ENCODE peak calls at places on chromosomes 4 and X, in nine cellular contexts. One of them, this sample, is unnamed.

GRCh38 chr4:125387770-125388169 is 73.0 kb downstream of the FAT4 start:
- DNase-seq in hepatocyte: no peak
- DNase-seq in dorsolateral prefrontal cortex: no peak
- DNase-seq in AG10803: peak; percentile 82
- DNase-seq in upper lobe of left lung: no peak
- DNase-seq in SK-N-SH: no peak
- DNase-seq in breast epithelium: no peak
- DNase-seq in spleen: no peak
- DNase-seq in ovary: no peak
- DNase-seq in this sample: no peak

GRCh38 chrX:43002526-43003203 is 224.7 kb upstream of the PPP1R2C start:
- DNase-seq in dorsolateral prefrontal cortex: no peak
- DNase-seq in SK-N-SH: no peak
- DNase-seq in hepatocyte: no peak
- DNase-seq in AG10803: no peak
- DNase-seq in upper lobe of left lung: no peak
- DNase-seq in breast epithelium: no peak
- DNase-seq in spleen: no peak
- DNase-seq in ovary: no peak
- DNase-seq in this sample: no peak

GRCh38 chr4:159374749-159375535 is 272.1 kb downstream of the RAPGEF2 start:
- DNase-seq in AG10803: peak; percentile 91
- DNase-seq in spleen: no peak
- DNase-seq in hepatocyte: no peak
- DNase-seq in breast epithelium: no peak
- DNase-seq in dorsolateral prefrontal cortex: no peak
- DNase-seq in ovary: no peak
- DNase-seq in SK-N-SH: no peak
- DNase-seq in upper lobe of left lung: no peak
- DNase-seq in this sample: no peak

GRCh38 chr4:109294006-109294405 is 8.5 kb downstream of the COL25A1 start:
- DNase-seq in SK-N-SH: peak; percentile 8
- DNase-seq in upper lobe of left lung: no peak
- DNase-seq in breast epithelium: no peak
- DNase-seq in dorsolateral prefrontal cortex: no peak
- DNase-seq in ovary: no peak
- DNase-seq in hepatocyte: peak; percentile 15
- DNase-seq in AG10803: no peak
- DNase-seq in spleen: no peak
- DNase-seq in this sample: no peak

GRCh38 chrX:119015407-119016242 is 41.2 kb downstream of the LONRF3 start:
- DNase-seq in upper lobe of left lung: peak; percentile 58
- DNase-seq in hepatocyte: peak; percentile 21
- DNase-seq in dorsolateral prefrontal cortex: no peak
- DNase-seq in AG10803: peak; percentile 61
- DNase-seq in ovary: peak; percentile 18
- DNase-seq in breast epithelium: peak; percentile 56
- DNase-seq in SK-N-SH: no peak
- DNase-seq in spleen: no peak
- DNase-seq in this sample: peak; percentile 23

GRCh38 chrX:116961872-116962582 is 499.3 kb upstream of the CT83 start:
- DNase-seq in ovary: no peak
- DNase-seq in SK-N-SH: peak; percentile 1
- DNase-seq in dorsolateral prefrontal cortex: no peak
- DNase-seq in AG10803: peak; percentile 31
- DNase-seq in hepatocyte: peak; percentile 7
- DNase-seq in spleen: no peak
- DNase-seq in upper lobe of left lung: no peak
- DNase-seq in breast epithelium: no peak
- DNase-seq in this sample: no peak

GRCh38 chr4:80240976-80241375 is 25.5 kb upstream of the FGF5 start:
- DNase-seq in hepatocyte: no peak
- DNase-seq in ovary: no peak
- DNase-seq in spleen: no peak
- DNase-seq in dorsolateral prefrontal cortex: no peak
- DNase-seq in AG10803: peak; percentile 65
- DNase-seq in breast epithelium: no peak
- DNase-seq in upper lobe of left lung: no peak
- DNase-seq in SK-N-SH: no peak
- DNase-seq in this sample: no peak

GRCh38 chrX:112738347-112739033 is 58.8 kb upstream of the LHFPL1 start:
- DNase-seq in hepatocyte: no peak
- DNase-seq in spleen: no peak
- DNase-seq in breast epithelium: no peak
- DNase-seq in SK-N-SH: no peak
- DNase-seq in ovary: no peak
- DNase-seq in upper lobe of left lung: no peak
- DNase-seq in AG10803: no peak
- DNase-seq in dorsolateral prefrontal cortex: no peak
- DNase-seq in this sample: no peak

GRCh38 chr4:82268050-82268825 is 105.6 kb downstream of the HNRNPD start:
- DNase-seq in hepatocyte: peak; percentile 81
- DNase-seq in AG10803: peak; percentile 62
- DNase-seq in dorsolateral prefrontal cortex: peak; percentile 69
- DNase-seq in upper lobe of left lung: peak; percentile 54
- DNase-seq in SK-N-SH: peak; percentile 57
- DNase-seq in breast epithelium: no peak
- DNase-seq in spleen: no peak
- DNase-seq in ovary: peak; percentile 38
- DNase-seq in this sample: no peak

GRCh38 chrX:18146954-18147353 is 73.7 kb downstream of the BEND2 start:
- DNase-seq in hepatocyte: peak; percentile 57
- DNase-seq in SK-N-SH: no peak
- DNase-seq in dorsolateral prefrontal cortex: no peak
- DNase-seq in upper lobe of left lung: no peak
- DNase-seq in spleen: no peak
- DNase-seq in AG10803: peak; percentile 1
- DNase-seq in ovary: no peak
- DNase-seq in breast epithelium: no peak
- DNase-seq in this sample: no peak

GRCh38 chrX:53992589-53992988 is 51.7 kb downstream of the PHF8 start:
- DNase-seq in spleen: no peak
- DNase-seq in ovary: no peak
- DNase-seq in SK-N-SH: no peak
- DNase-seq in upper lobe of left lung: no peak
- DNase-seq in dorsolateral prefrontal cortex: no peak
- DNase-seq in AG10803: no peak
- DNase-seq in hepatocyte: no peak
- DNase-seq in breast epithelium: no peak
- DNase-seq in this sample: no peak

GRCh38 chr4:143396695-143397094 is 60.0 kb downstream of the GAB1 start:
- DNase-seq in AG10803: no peak
- DNase-seq in breast epithelium: no peak
- DNase-seq in upper lobe of left lung: no peak
- DNase-seq in SK-N-SH: no peak
- DNase-seq in hepatocyte: no peak
- DNase-seq in dorsolateral prefrontal cortex: no peak
- DNase-seq in ovary: no peak
- DNase-seq in spleen: no peak
- DNase-seq in this sample: no peak
- TF ChIP-seq CTCF in AG10803: no peak
- TF ChIP-seq CTCF in breast epithelium: no peak
- TF ChIP-seq CTCF in upper lobe of left lung: no peak
- TF ChIP-seq CTCF in SK-N-SH: peak; percentile 41
- TF ChIP-seq CTCF in hepatocyte: no peak
- TF ChIP-seq CTCF in dorsolateral prefrontal cortex: no peak
- TF ChIP-seq CTCF in ovary: no peak
- TF ChIP-seq CTCF in spleen: no peak
- TF ChIP-seq CTCF in this sample: no peak

DNA sequence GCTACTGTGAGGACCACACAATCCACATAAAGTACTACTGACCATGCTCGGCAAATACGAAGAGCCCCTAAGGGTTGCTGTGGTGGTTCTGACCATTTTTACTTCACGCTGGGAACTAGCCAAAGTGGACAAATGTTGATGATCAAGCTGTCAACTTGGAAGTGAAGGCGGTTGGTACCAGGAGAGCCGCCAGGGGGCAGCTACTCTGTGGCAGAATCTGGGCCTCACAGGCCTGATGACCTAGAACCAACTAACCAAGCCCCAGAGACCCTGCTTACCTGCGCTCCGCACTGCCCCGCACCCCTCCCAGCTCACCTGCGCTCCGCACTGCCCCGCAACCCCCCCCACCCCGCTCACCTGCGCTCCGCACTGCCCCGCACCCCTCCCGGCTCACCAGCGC is 5.6 kb downstream of the GAK start:
- DNase-seq in AG10803: no peak
- DNase-seq in dorsolateral prefrontal cortex: peak; percentile 23
- DNase-seq in SK-N-SH: peak; percentile 49
- DNase-seq in ovary: no peak
- DNase-seq in spleen: peak; percentile 58
- DNase-seq in upper lobe of left lung: peak; percentile 20
- DNase-seq in breast epithelium: no peak
- DNase-seq in hepatocyte: peak; percentile 44
- DNase-seq in this sample: no peak
- TF ChIP-seq CTCF in AG10803: peak; percentile 49
- TF ChIP-seq CTCF in dorsolateral prefrontal cortex: no peak
- TF ChIP-seq CTCF in SK-N-SH: no peak
- TF ChIP-seq CTCF in ovary: no peak
- TF ChIP-seq CTCF in spleen: peak; percentile 10
- TF ChIP-seq CTCF in upper lobe of left lung: no peak
- TF ChIP-seq CTCF in breast epithelium: no peak
- TF ChIP-seq CTCF in hepatocyte: peak; percentile 40
- TF ChIP-seq CTCF in this sample: no peak

DNA sequence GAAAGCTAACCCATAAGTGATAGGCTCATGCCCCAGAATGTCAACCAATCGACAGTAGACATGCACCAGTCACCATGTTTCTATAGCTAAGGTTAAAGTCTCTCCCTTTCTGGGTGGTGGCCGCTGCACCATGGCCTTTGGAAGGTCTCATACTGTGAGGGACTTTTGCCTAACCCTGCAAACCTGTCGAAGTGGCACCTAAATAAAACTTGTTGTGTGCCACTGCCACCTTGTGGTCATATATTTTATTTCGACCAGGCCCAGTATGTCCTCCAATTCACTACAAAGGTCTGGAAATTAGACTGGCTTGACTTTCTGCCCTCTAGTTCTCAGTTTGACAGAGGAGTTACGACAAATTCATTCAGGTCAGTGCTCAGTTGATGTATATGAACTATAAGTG is 163.1 kb downstream of the SMARCA1 start:
- DNase-seq in spleen: no peak
- DNase-seq in AG10803: peak; percentile 25
- DNase-seq in breast epithelium: no peak
- DNase-seq in upper lobe of left lung: peak; percentile 23
- DNase-seq in dorsolateral prefrontal cortex: no peak
- DNase-seq in ovary: no peak
- DNase-seq in hepatocyte: peak; percentile 53
- DNase-seq in SK-N-SH: peak; percentile 20
- DNase-seq in this sample: no peak
- TF ChIP-seq CTCF in spleen: peak; percentile 42
- TF ChIP-seq CTCF in AG10803: peak; percentile 43
- TF ChIP-seq CTCF in breast epithelium: no peak
- TF ChIP-seq CTCF in upper lobe of left lung: no peak
- TF ChIP-seq CTCF in dorsolateral prefrontal cortex: peak; percentile 58
- TF ChIP-seq CTCF in ovary: no peak
- TF ChIP-seq CTCF in hepatocyte: peak; percentile 46
- TF ChIP-seq CTCF in SK-N-SH: peak; percentile 69
- TF ChIP-seq CTCF in this sample: no peak

DNA sequence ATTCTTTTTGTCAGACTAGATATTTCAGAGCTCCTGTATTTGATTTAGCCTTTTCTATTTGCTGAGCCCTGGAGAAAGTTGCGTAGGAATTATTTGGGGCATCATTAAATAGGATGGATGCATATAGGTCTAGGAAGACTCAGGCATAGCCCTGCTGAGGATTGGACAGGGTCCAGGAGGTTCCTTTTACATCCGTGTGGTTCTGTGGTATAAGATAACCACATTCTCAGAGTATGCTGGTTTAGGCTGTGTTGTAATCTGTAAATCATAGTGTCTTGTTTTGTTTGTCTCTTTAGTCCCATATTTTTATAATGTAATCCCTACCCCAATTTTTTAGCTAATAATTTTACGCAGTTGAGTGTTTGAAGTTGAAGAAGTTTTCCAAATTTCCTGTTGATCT is 513.7 kb downstream of the RPA4 start:
- DNase-seq in hepatocyte: no peak
- DNase-seq in upper lobe of left lung: no peak
- DNase-seq in breast epithelium: no peak
- DNase-seq in ovary: no peak
- DNase-seq in AG10803: peak; percentile 8
- DNase-seq in dorsolateral prefrontal cortex: no peak
- DNase-seq in SK-N-SH: no peak
- DNase-seq in spleen: no peak
- DNase-seq in this sample: no peak
- TF ChIP-seq CTCF in hepatocyte: no peak
- TF ChIP-seq CTCF in upper lobe of left lung: no peak
- TF ChIP-seq CTCF in breast epithelium: no peak
- TF ChIP-seq CTCF in ovary: no peak
- TF ChIP-seq CTCF in AG10803: no peak
- TF ChIP-seq CTCF in dorsolateral prefrontal cortex: no peak
- TF ChIP-seq CTCF in SK-N-SH: no peak
- TF ChIP-seq CTCF in spleen: no peak
- TF ChIP-seq CTCF in this sample: no peak

This sample was measured in activated B cell treated with CpG ODN at 0.5 μM for 24 hours.